ENCODE peak calls at places on chromosomes 3 and 15, in ten cellular contexts. I, V, C, P, L, T, G, D, Q and N are unnamed samples.

GRCh38 chr15:80464952-80465645 is 60.9 kb downstream of the ARNT2 start:
- DNase-seq in I (no peak), V (no peak), C (no peak), P (no peak), L (no peak), T (peak; percentile 10), G (no peak), D (no peak), Q (no peak), N (no peak)

GRCh38 chr3:72380711-72381508 is 467.3 kb downstream of the SHQ1 start:
- DNase-seq in I (no peak), V (no peak), C (no peak), P (no peak), L (no peak), T (no peak), G (no peak), D (no peak), Q (no peak), N (no peak)

GRCh38 chr3:41997702-41998551 is 36.0 kb upstream of the ULK4 start:
- DNase-seq in I (no peak), V (peak; percentile 49), C (peak; percentile 45), P (no peak), L (no peak), T (no peak), G (no peak), D (no peak), Q (no peak), N (no peak)

GRCh38 chr3:159764211-159765024 is 224.2 kb upstream of the IL12A start:
- DNase-seq in I (peak; percentile 48), V (peak; percentile 81), C (peak; percentile 77), P (peak; percentile 69), L (no peak), T (no peak), G (no peak), D (peak; percentile 78), Q (peak; percentile 41), N (peak; percentile 24)

GRCh38 chr15:42619641-42620371 is 44.4 kb downstream of the STARD9 start:
- DNase-seq in I (no peak), V (peak; percentile 64), C (no peak), P (no peak), L (no peak), T (no peak), G (no peak), D (no peak), Q (no peak), N (no peak)

GRCh38 chr3:183278479-183279088 is 25.5 kb downstream of the B3GNT5 start:
- DNase-seq in I (no peak), V (no peak), C (no peak), P (no peak), L (no peak), T (no peak), G (no peak), D (peak; percentile 22), Q (no peak), N (no peak)

GRCh38 chr3:53495091-53495517 is 693 bp downstream of the CACNA1D start:
- DNase-seq in I (no peak), V (peak; percentile 51), C (no peak), P (no peak), L (peak; percentile 21), T (peak; percentile 5), G (no peak), D (no peak), Q (no peak), N (no peak)

GRCh38 chr15:58552505-58553364 is 120.9 kb downstream of the LIPC start:
- DNase-seq in I (no peak), V (no peak), C (no peak), P (no peak), L (no peak), T (no peak), G (no peak), D (no peak), Q (no peak), N (no peak)

GRCh38 chr3:162292409-162292808 is 795.8 kb downstream of the OTOL1 start:
- DNase-seq in I (no peak), V (no peak), C (no peak), P (no peak), L (no peak), T (peak; percentile 23), G (no peak), D (no peak), Q (no peak), N (no peak)

GRCh38 chr3:60010778-60011177 is 961.0 kb upstream of the CFAP20DC start:
- DNase-seq in I (no peak), V (no peak), C (no peak), P (no peak), L (no peak), T (no peak), G (peak; percentile 97), D (no peak), Q (no peak), N (no peak)

GRCh38 chr3:188792788-188793187 is 379.0 kb upstream of the TPRG1 start:
- DNase-seq in I (no peak), V (peak; percentile 61), C (peak; percentile 74), P (no peak), L (peak; percentile 21), T (no peak), G (no peak), D (no peak), Q (peak; percentile 6), N (no peak)

GRCh38 chr3:59559721-59560514 is 510.1 kb upstream of the CFAP20DC start:
- DNase-seq in I (peak; percentile 91), V (no peak), C (peak; percentile 45), P (peak; percentile 77), L (no peak), T (no peak), G (no peak), D (peak; percentile 62), Q (no peak), N (peak; percentile 73)

GRCh38 chr3:69082805-69083204 is 1.9 kb upstream of the ARL6IP5 start:
- DNase-seq in I (peak; percentile 81), V (no peak), C (peak; percentile 65), P (peak; percentile 60), L (no peak), T (no peak), G (peak; percentile 28), D (peak; percentile 43), Q (no peak), N (no peak)

GRCh38 chr15:88331291-88331690 is 74.8 kb upstream of the NTRK3 start:
- DNase-seq in I (no peak), V (peak; percentile 87), C (peak; percentile 5), P (no peak), L (no peak), T (peak; percentile 1), G (peak; percentile 71), D (peak; percentile 80), Q (no peak), N (no peak)

GRCh38 chr3:60017631-60018030 is 967.8 kb upstream of the CFAP20DC start:
- DNase-seq in I (no peak), V (no peak), C (no peak), P (peak; percentile 11), L (no peak), T (no peak), G (peak; percentile 97), D (no peak), Q (no peak), N (no peak)

GRCh38 chr15:52483712-52484111 is 45.0 kb downstream of the MYO5A start:
- DNase-seq in I (no peak), V (no peak), C (no peak), P (no peak), L (no peak), T (no peak), G (no peak), D (no peak), Q (no peak), N (no peak)

GRCh38 chr3:107861904-107862303 is 228.9 kb downstream of the CD47 start:
- DNase-seq in I (no peak), V (no peak), C (no peak), P (no peak), L (no peak), T (no peak), G (no peak), D (no peak), Q (no peak), N (no peak)

GRCh38 chr15:59501531-59502113 is 63.6 kb downstream of the FAM81A start:
- DNase-seq in I (peak; percentile 7), V (no peak), C (peak; percentile 21), P (peak; percentile 13), L (no peak), T (peak; percentile 9), G (no peak), D (peak; percentile 80), Q (no peak), N (no peak)

GRCh38 chr3:151440940-151441339 is 19.9 kb downstream of the IGSF10 start:
- DNase-seq in I (no peak), V (no peak), C (no peak), P (no peak), L (no peak), T (no peak), G (no peak), D (no peak), Q (no peak), N (no peak)

GRCh38 chr3:122563717-122564025 is 429 bp downstream of the PARP9 start:
- DNase-seq in I (no peak), V (no peak), C (no peak), P (no peak), L (peak; percentile 31), T (no peak), G (no peak), D (no peak), Q (no peak), N (no peak)

GRCh38 chr3:39263576-39263975 is 16.3 kb downstream of the CX3CR1 start:
- DNase-seq in I (no peak), V (no peak), C (no peak), P (no peak), L (no peak), T (no peak), G (peak; percentile 84), D (no peak), Q (no peak), N (no peak)

GRCh38 chr3:44309500-44309899 is 29.1 kb upstream of the TCAIM start:
- DNase-seq in I (no peak), V (no peak), C (no peak), P (no peak), L (no peak), T (no peak), G (no peak), D (no peak), Q (no peak), N (no peak)

GRCh38 chr15:82970078-82970686 is 15.8 kb upstream of the RAMAC start:
- DNase-seq in I (no peak), V (no peak), C (no peak), P (no peak), L (no peak), T (no peak), G (no peak), D (no peak), Q (no peak), N (no peak)

GRCh38 chr3:196735751-196736150 is 3.9 kb upstream of the PAK2 start:
- DNase-seq in I (no peak), V (no peak), C (no peak), P (no peak), L (no peak), T (no peak), G (no peak), D (no peak), Q (no peak), N (no peak)

GRCh38 chr15:94023520-94023919 is 207.8 kb upstream of the MCTP2 start:
- DNase-seq in I (no peak), V (no peak), C (peak; percentile 55), P (no peak), L (no peak), T (no peak), G (no peak), D (no peak), Q (peak; percentile 17), N (no peak)

GRCh38 chr15:35686347-35686746 is 140.4 kb upstream of the DPH6 start:
- DNase-seq in I (no peak), V (no peak), C (no peak), P (no peak), L (no peak), T (no peak), G (no peak), D (no peak), Q (no peak), N (no peak)

GRCh38 chr15:93709708-93710107 is 521.7 kb upstream of the MCTP2 start:
- DNase-seq in I (no peak), V (no peak), C (no peak), P (no peak), L (no peak), T (no peak), G (no peak), D (no peak), Q (no peak), N (no peak)

GRCh38 chr15:100853676-100854440 is 25.8 kb upstream of the ALDH1A3 start:
- DNase-seq in I (no peak), V (peak; percentile 39), C (no peak), P (no peak), L (no peak), T (no peak), G (no peak), D (no peak), Q (no peak), N (no peak)